ENCODE peak calls at places on chromosomes 6 and 20, in seven cellular contexts. D, I, U, H, A, Y and Q are unnamed samples.

GRCh38 chr6:142737368-142738060 is 207.5 kb downstream of the HIVEP2 start:
- DNase-seq in D (no peak), I (no peak), H (no peak), A (no peak), Y (no peak), U (no peak), Q (no peak)

GRCh38 chr20:13325033-13325432 is 104.0 kb downstream of the ISM1 start:
- DNase-seq in U (no peak), I (peak), H (no peak), A (peak), D (peak), Y (no peak), Q (peak)

GRCh38 chr6:85463621-85464259 is 13.9 kb downstream of the NT5E start:
- DNase-seq in I (no peak), A (no peak), H (no peak), D (no peak), Y (no peak), U (no peak), Q (no peak)

GRCh38 chr20:51594206-51594998 is 51.9 kb upstream of the NFATC2 start:
- DNase-seq in U (peak), I (no peak), D (no peak), H (no peak), A (no peak), Y (no peak), Q (no peak)

GRCh38 chr20:57175397-57176010 is 90.9 kb downstream of the BMP7 start:
- DNase-seq in A (no peak), H (no peak), I (no peak), Y (no peak), D (no peak), U (no peak), Q (no peak)

GRCh38 chr20:20824924-20825584 is 112.6 kb upstream of the RALGAPA2 start:
- DNase-seq in Y (peak), U (peak), I (peak), D (peak), A (peak), H (peak), Q (peak)

GRCh38 chr20:38935967-38936407 is 9.8 kb downstream of the FAM83D start:
- DNase-seq in U (no peak), D (no peak), H (no peak), A (no peak), Y (no peak), I (no peak), Q (no peak)

GRCh38 chr6:90144396-90144795 is 152.2 kb downstream of the BACH2 start:
- DNase-seq in U (no peak), I (no peak), H (no peak), D (no peak), Y (no peak), A (no peak), Q (no peak)

GRCh38 chr20:36802326-36803223 is 29.0 kb upstream of the DSN1 start:
- DNase-seq in I (no peak), H (no peak), Y (no peak), U (no peak), D (peak), A (no peak), Q (peak)

GRCh38 chr6:70411542-70411941 is 1.8 kb upstream of the FAM135A start:
- DNase-seq in I (no peak), H (no peak), Y (no peak), U (no peak), D (no peak), A (no peak), Q (no peak)

GRCh38 chr20:3436864-3437574 is 29.6 kb upstream of the DNAAF9 start:
- DNase-seq in I (no peak), U (no peak), A (no peak), H (no peak), D (no peak), Y (no peak), Q (no peak)

GRCh38 chr6:34970487-34970886 is 81.4 kb downstream of the ANKS1A start:
- DNase-seq in H (no peak), I (no peak), U (no peak), D (no peak), A (no peak), Y (no peak), Q (no peak)

GRCh38 chr6:98827295-98828159 is 6.8 kb upstream of the POU3F2 start:
- DNase-seq in Y (no peak), A (no peak), H (peak), D (no peak), U (no peak), I (no peak), Q (no peak)

GRCh38 chr20:59785118-59785959 is 148.1 kb downstream of the SYCP2 start:
- DNase-seq in U (peak), I (no peak), H (no peak), Y (no peak), D (no peak), A (no peak), Q (no peak)

GRCh38 chr6:6610031-6610591 is 21.6 kb downstream of the LY86 start:
- DNase-seq in Y (peak), U (no peak), H (peak), A (no peak), I (no peak), D (no peak), Q (peak)
- TF ChIP-seq POLR2A in Y (no peak), U (no peak), H (no peak), A (no peak), I (no peak), D (no peak), Q (no peak)

GRCh38 chr6:158559895-158560786 is at the start of gene TMEM181:
- DNase-seq in A (peak), H (peak), Y (peak), D (peak), I (peak), U (peak), Q (peak)
- TF ChIP-seq POLR2A in A (peak), H (peak), Y (peak), D (peak), I (peak), U (no peak), Q (peak)

DNA sequence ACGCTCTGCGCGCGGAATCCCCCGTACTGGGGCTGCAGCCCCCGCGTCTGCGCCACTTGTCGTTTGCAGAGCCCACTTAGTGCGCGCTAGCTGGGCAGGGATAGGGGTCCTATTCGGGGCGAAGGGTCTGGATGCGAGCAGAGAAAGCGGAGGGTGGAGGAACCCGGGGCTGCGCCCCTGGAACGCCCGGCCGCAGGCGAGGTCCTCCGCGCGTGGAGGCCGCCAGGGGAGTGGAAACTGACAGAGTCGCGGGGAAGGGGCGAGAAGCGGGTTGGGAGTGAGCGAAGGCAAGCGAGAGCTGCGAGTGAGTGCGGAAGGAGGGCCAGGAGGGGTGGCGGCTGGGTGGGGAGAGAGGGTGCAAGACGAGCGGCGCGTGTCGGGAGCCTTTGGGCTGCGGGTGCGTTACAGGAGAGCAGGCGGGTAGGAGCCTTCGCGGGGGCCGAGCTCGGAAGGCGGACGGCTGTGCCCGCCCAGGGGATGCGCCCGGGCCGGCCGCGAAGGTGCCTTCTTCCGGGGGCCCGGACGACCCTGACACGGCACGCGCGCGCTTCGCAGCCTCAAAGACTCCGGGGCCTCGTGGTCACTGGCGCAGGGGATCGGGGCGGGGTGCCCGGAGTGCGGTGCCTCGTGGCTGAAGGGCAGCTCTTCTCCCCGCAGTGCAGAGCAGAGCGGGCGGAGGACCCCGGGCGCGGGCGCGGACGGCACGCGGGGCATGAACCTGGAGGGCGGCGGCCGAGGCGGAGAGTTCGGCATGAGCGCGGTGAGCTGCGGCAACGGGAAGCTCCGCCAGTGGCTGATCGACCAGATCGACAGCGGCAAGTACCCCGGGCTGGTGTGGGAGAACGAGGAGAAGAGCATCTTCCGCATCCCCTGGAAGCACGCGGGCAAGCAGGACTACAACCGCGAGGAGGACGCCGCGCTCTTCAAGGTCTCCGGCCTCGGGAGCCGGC is 1.2 kb downstream of the IRF4 start:
- DNase-seq in U (no peak), H (peak), I (no peak), D (no peak), Y (no peak), A (no peak), Q (no peak)
- TF ChIP-seq POLR2A in U (no peak), H (no peak), I (no peak), D (no peak), Y (no peak), A (no peak), Q (no peak)

GRCh38 chr6:45377555-45378323 is at the start of gene SUPT3H:
- DNase-seq in D (peak), I (peak), A (peak), U (peak), Y (peak), H (peak), Q (peak)
- TF ChIP-seq POLR2A in D (peak), I (peak), A (peak), U (peak), Y (peak), H (peak), Q (peak)

DNA sequence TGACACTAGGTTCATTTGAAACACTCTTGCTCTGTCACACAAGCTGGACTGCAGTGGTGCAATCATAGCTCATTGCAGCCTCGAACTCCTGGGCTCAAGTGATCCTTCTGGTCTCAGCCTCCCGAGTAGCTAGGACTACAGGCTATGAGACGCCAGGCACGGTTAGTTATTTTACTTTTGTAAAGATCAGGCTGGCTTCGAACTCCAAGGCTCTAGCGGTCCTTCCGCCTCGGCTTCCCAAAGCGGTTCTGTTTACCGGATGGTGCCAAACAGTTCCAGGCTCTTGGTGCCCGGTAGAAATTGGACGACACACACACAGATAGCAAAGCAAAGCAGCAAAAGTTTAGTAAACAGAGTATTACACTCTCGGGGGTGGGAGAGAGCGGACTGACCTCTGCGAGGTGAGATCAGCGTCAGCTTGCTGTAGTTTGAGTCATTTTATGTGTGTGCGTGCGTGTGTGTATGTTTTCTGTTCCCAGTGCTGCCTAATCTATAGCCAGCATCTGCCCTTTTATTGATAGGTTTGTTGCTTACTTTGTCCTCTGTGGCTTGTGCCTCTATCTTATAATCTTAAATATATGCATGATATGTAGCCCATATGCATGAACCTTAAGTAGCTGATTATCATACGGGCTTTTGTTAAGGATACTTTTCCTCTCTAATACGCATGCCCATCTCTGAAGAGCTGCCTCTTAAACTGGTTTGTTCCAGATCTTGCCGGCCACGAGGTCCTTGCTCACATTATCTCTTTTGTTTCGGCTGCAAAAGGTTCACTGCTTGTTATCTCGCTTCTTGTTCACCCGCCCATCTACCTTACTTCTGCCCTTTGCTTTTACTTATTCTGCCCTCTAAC is 75.2 kb downstream of the OR2B2 start:
- DNase-seq in Y (peak), D (peak), U (peak), A (peak), I (peak), H (peak), Q (peak)
- TF ChIP-seq POLR2A in Y (peak), D (no peak), U (peak), A (peak), I (no peak), H (peak), Q (peak)

DNA sequence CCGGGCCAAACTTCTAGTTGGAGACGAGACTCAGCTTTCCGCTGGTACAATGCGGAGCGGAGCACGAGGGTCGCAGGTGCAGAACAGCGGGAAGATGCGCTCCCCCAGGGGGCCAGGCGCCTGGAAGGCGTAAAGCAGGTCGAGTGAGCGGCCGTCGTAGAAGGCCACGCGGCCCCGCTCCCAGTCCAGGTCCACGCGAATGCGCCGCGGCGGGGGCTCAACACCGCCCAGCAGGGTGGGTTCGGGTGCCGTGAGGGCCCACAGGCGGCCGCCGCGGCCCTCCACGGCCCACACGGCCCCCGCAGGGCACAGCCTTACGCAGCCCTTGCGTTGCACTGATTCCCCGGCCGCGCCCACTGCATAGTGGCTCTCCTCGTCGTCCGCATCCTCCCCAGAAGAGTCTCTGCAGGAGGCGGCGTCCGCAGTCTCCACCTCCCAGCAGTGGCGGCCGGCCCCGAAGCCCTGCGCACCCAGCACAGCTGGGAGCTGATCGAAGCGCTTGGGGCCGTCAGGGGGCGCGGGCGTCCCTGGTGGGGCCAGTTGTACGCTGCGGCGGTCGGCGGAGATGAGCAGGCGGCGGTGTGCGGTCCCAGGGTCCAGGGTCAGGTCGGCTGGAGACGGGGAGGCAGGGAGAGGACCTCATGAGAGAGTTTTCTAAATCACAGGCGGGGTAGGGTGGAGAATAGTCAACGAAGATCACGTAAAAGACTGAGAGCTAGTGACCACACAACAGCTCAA is 4.3 kb downstream of the PPP1R11 start:
- DNase-seq in D (no peak), H (peak), Y (no peak), I (no peak), U (no peak), A (no peak), Q (no peak)
- TF ChIP-seq POLR2A in D (no peak), H (no peak), Y (no peak), I (no peak), U (no peak), A (no peak), Q (no peak)